ENCODE peak calls at places on chromosomes 4 and X, in seven cellular contexts. K is IMR-90, G is stomach, Y is uterus, C is NB4, Q is A549, P is heart left ventricle. E is an unnamed sample.
A peak's percentile ranks its signal among the peaks of the same experiment; 100 is the strongest.

GRCh38 chr4:53021709-53022108 is 159.6 kb downstream of the RASL11B start:
- DNase-seq in K (no peak), G (no peak), Y (no peak), C (no peak), Q (no peak), P (no peak), E (no peak)

GRCh38 chr4:14743601-14744000 is 258.7 kb upstream of the CPEB2 start:
- DNase-seq in K (no peak), G (no peak), Y (no peak), C (no peak), Q (no peak), P (no peak), E (no peak)

GRCh38 chr4:88706574-88706973 is 8.9 kb upstream of the NAP1L5 start:
- DNase-seq in K (peak; percentile 77), G (no peak), Y (peak; percentile 41), C (peak; percentile 3), Q (peak; percentile 3), P (peak; percentile 28), E (no peak)

GRCh38 chrX:1403228-1403627 is 11.3 kb upstream of the SLC25A6 start:
- DNase-seq in K (no peak), G (no peak), Y (no peak), C (no peak), Q (no peak), P (no peak), E (no peak)

GRCh38 chr4:41399191-41399590 is 138.8 kb upstream of the LIMCH1 start:
- DNase-seq in K (no peak), G (no peak), Y (no peak), C (no peak), Q (no peak), P (no peak), E (no peak)

GRCh38 chrX:50430917-50431316 is 39.7 kb downstream of the DGKK start:
- DNase-seq in K (no peak), G (no peak), Y (no peak), C (peak; percentile 91), Q (no peak), P (no peak), E (no peak)

GRCh38 chr4:150224896-150225591 is 146.8 kb downstream of the DCLK2 start:
- DNase-seq in K (peak; percentile 99), G (no peak), Y (no peak), C (no peak), Q (peak; percentile 25), P (no peak), E (no peak)

GRCh38 chr4:141802324-141802723 is 165.9 kb downstream of the IL15 start:
- DNase-seq in K (peak; percentile 82), G (no peak), Y (no peak), C (no peak), Q (no peak), P (no peak), E (no peak)

GRCh38 chrX:48003367-48003757 is 427 bp downstream of the ZNF182 start:
- DNase-seq in K (no peak), G (no peak), Y (no peak), C (peak; percentile 20), Q (peak; percentile 4), P (no peak), E (no peak)

GRCh38 chr4:99945718-99946345 is 586 bp downstream of the DNAJB14 start:
- DNase-seq in K (peak; percentile 21), G (peak; percentile 26), Y (no peak), C (peak; percentile 57), Q (no peak), P (no peak), E (no peak)

GRCh38 chr4:99585521-99585920 is 10.9 kb downstream of the MTTP start:
- DNase-seq in K (no peak), G (no peak), Y (no peak), C (no peak), Q (no peak), P (no peak), E (no peak)

GRCh38 chr4:76926841-76927240 is 22.7 kb upstream of the SEPTIN11 start:
- DNase-seq in K (no peak), G (no peak), Y (no peak), C (no peak), Q (no peak), P (no peak), E (no peak)

GRCh38 chrX:140764401-140764919 is 54.9 kb downstream of the LINC00632 start:
- DNase-seq in K (peak; percentile 54), G (no peak), Y (peak; percentile 12), C (peak; percentile 8), Q (no peak), P (peak; percentile 14), E (peak; percentile 26)

GRCh38 chrX:150575415-150575814 is 7.0 kb downstream of the MTM1 start:
- DNase-seq in K (peak; percentile 33), G (no peak), Y (no peak), C (no peak), Q (no peak), P (no peak), E (no peak)

GRCh38 chr4:75834095-75834771 is 68.0 kb downstream of the PPEF2 start:
- DNase-seq in K (no peak), G (no peak), Y (no peak), C (peak; percentile 53), Q (no peak), P (no peak), E (no peak)

GRCh38 chr4:183639291-183639690 is 19.7 kb downstream of the RWDD4 start:
- DNase-seq in K (peak; percentile 24), G (no peak), Y (no peak), C (no peak), Q (no peak), P (no peak), E (no peak)

GRCh38 chrX:26146024-26146423 is 7.9 kb downstream of the MAGEB18 start:
- DNase-seq in K (no peak), G (no peak), Y (no peak), C (no peak), Q (no peak), P (no peak), E (no peak)

GRCh38 chr4:55865228-55865806 is 11.9 kb downstream of the EXOC1 start:
- DNase-seq in K (peak; percentile 71), G (no peak), Y (no peak), C (no peak), Q (no peak), P (no peak), E (no peak)

DNA sequence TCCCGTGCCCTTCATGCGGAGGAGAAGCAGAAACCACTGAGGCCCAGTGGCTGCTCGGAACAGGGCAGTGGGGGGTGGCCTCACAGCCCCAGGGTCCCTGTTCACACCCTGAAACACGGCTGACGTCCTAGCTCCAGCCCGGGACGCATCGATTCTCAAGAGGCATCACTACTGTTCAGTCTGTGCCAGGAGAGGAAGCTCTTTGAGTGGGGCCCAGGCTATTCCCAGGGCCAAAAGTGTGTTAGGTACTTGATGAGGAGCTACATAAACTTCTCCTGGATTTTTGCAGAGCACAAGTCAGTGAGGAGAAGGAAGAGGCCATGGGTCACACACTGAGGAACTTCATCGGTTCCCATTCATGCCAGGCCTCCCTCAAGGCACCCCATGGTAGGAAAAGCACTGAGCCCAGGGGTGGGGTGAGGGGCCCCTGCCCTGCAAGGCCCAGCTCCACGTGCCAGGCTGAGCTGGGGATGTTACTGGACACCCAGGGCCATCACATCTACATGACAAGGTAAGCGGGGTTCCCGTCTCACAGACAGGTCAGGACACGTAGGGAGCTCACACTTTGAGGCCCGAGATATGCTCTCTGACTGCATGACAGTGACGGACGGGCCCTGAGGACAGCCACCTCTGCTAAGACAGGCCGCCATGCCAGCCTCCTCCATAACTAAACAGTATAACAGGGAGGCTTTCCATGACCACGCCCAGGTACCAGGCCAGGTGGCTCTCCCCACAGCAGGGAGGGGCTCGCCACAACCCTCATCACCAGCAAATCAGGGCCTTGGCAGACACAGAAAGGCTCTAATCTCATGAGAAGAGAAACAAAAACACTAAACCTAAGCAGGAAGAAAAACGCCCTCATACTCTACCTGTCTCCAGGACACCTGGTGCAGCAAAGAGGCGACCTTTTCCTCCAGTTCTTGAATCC is 12.4 kb downstream of the TNIP2 start:
- DNase-seq in K (no peak), G (peak; percentile 46), Y (no peak), C (no peak), Q (no peak), P (no peak), E (no peak)
- TF ChIP-seq POLR2A in K (no peak), G (no peak), Y (no peak), C (no peak), Q (no peak), P (no peak), E (no peak)

GRCh38 chr4:106368678-106369077 is at the start of gene GIMD1:
- DNase-seq in K (no peak), G (no peak), Y (no peak), C (no peak), Q (no peak), P (no peak), E (no peak)

GRCh38 chr4:106369456-106370060 is 980 bp upstream of the GIMD1 start:
- DNase-seq in K (peak; percentile 86), G (no peak), Y (no peak), C (peak; percentile 85), Q (peak; percentile 14), P (no peak), E (no peak)

GRCh38 chr4:106365613-106366012 is 3.0 kb downstream of the GIMD1 start:
- DNase-seq in K (peak; percentile 95), G (no peak), Y (no peak), C (peak; percentile 77), Q (peak; percentile 24), P (no peak), E (peak; percentile 9)

GRCh38 chr4:106367072-106367471 is 1.5 kb downstream of the GIMD1 start:
- DNase-seq in K (no peak), G (no peak), Y (no peak), C (no peak), Q (no peak), P (no peak), E (no peak)

GRCh38 chr4:106366026-106366425 is 2.6 kb downstream of the GIMD1 start:
- DNase-seq in K (peak; percentile 65), G (no peak), Y (no peak), C (no peak), Q (no peak), P (no peak), E (no peak)
- TF ChIP-seq POLR2A in K (no peak), G (no peak), Y (no peak), C (no peak), Q (no peak), P (no peak), E (no peak)

DNA sequence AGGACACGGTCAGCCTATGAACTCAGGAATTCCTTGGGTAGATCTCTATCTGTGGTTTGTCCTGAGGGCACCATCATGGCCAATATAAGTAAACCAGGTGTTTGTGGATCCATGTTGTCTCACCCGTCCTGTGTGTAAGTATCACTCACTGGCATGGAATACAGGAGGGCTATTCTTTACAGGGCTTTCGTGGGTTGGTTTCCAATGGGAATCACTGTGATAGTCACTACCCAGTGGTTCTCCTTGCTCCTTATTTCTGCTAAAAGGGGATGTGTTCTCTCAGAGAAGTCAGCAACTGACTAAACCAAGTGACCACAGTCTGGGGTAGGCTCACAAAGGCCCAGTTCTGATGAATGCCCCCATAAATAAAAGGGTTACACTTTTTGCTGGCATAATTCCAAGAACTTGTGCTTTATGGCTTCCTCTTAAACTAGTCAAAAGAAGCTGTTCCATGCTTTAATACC is 236.7 kb upstream of the JADE1 start:
- DNase-seq in K (no peak), G (no peak), Y (no peak), C (no peak), Q (no peak), P (no peak), E (no peak)
- TF ChIP-seq POLR2A in K (no peak), G (no peak), Y (no peak), C (no peak), Q (no peak), P (no peak), E (no peak)

DNA sequence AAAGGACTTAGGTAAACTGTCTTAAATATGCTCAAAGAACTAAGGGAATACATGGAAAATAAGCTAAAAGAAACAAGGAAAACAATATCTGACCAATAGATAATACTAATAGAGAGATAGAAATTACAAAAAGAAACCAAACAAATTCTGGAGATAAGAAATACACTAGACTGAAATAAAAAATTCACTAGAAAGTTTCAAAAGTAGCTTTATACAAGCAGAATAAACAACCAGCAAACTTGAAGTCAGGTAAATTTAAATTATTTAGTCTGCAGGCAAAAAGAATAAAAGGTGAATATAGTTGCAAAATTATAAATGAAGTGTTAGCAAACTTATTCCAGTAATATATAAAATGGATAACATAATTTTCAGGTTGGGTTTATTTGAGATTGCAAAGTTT is 760.9 kb upstream of the INTU start:
- DNase-seq in K (no peak), G (no peak), Y (no peak), C (no peak), Q (no peak), P (no peak), E (no peak)
- TF ChIP-seq POLR2A in K (no peak), G (no peak), Y (no peak), C (no peak), Q (no peak), P (no peak), E (no peak)